ENCODE peak calls at places on chromosomes 12 and 14, in nine cellular contexts. One of them, this sample, is unnamed.

GRCh38 chr12:96886998-96887677 is 19.9 kb upstream of the NEDD1 start:
- DNase-seq in PC-3: no peak
- DNase-seq in prostate gland: no peak
- DNase-seq in cardiac muscle cell: peak; percentile 89
- DNase-seq in dorsolateral prefrontal cortex: no peak
- DNase-seq in stomach: peak; percentile 48
- DNase-seq in WERI-Rb-1: no peak
- DNase-seq in breast epithelium: no peak
- DNase-seq in vagina: no peak
- DNase-seq in this sample: no peak

GRCh38 chr12:62113366-62114011 is 146.7 kb upstream of the USP15 start:
- DNase-seq in PC-3: no peak
- DNase-seq in prostate gland: no peak
- DNase-seq in cardiac muscle cell: no peak
- DNase-seq in dorsolateral prefrontal cortex: no peak
- DNase-seq in stomach: no peak
- DNase-seq in WERI-Rb-1: no peak
- DNase-seq in breast epithelium: no peak
- DNase-seq in vagina: no peak
- DNase-seq in this sample: no peak

GRCh38 chr12:6468283-6468575 is 2.2 kb downstream of the VAMP1 start:
- DNase-seq in PC-3: peak; percentile 26
- DNase-seq in prostate gland: no peak
- DNase-seq in cardiac muscle cell: no peak
- DNase-seq in dorsolateral prefrontal cortex: no peak
- DNase-seq in stomach: no peak
- DNase-seq in WERI-Rb-1: no peak
- DNase-seq in breast epithelium: no peak
- DNase-seq in vagina: no peak
- DNase-seq in this sample: no peak

GRCh38 chr12:34300376-34301250 is 278.3 kb downstream of the ALG10 start:
- DNase-seq in PC-3: no peak
- DNase-seq in prostate gland: no peak
- DNase-seq in cardiac muscle cell: no peak
- DNase-seq in dorsolateral prefrontal cortex: peak; percentile 22
- DNase-seq in stomach: no peak
- DNase-seq in WERI-Rb-1: no peak
- DNase-seq in breast epithelium: no peak
- DNase-seq in vagina: no peak
- DNase-seq in this sample: peak; percentile 53

GRCh38 chr12:3389911-3390310 is 101.1 kb upstream of the PRMT8 start:
- DNase-seq in PC-3: no peak
- DNase-seq in prostate gland: no peak
- DNase-seq in cardiac muscle cell: no peak
- DNase-seq in dorsolateral prefrontal cortex: no peak
- DNase-seq in stomach: no peak
- DNase-seq in WERI-Rb-1: no peak
- DNase-seq in breast epithelium: no peak
- DNase-seq in vagina: no peak
- DNase-seq in this sample: no peak

GRCh38 chr12:89343127-89343526 is 9.2 kb downstream of the DUSP6 start:
- DNase-seq in PC-3: no peak
- DNase-seq in prostate gland: no peak
- DNase-seq in cardiac muscle cell: peak; percentile 77
- DNase-seq in dorsolateral prefrontal cortex: no peak
- DNase-seq in stomach: no peak
- DNase-seq in WERI-Rb-1: no peak
- DNase-seq in breast epithelium: no peak
- DNase-seq in vagina: no peak
- DNase-seq in this sample: peak; percentile 68

GRCh38 chr14:38121280-38121679 is 86.4 kb upstream of the SSTR1 start:
- DNase-seq in PC-3: no peak
- DNase-seq in prostate gland: no peak
- DNase-seq in cardiac muscle cell: no peak
- DNase-seq in dorsolateral prefrontal cortex: no peak
- DNase-seq in stomach: no peak
- DNase-seq in WERI-Rb-1: no peak
- DNase-seq in breast epithelium: no peak
- DNase-seq in vagina: no peak
- DNase-seq in this sample: no peak

GRCh38 chr14:94547726-94548125 is 13.5 kb upstream of the SERPINA4 start:
- DNase-seq in PC-3: no peak
- DNase-seq in prostate gland: no peak
- DNase-seq in cardiac muscle cell: no peak
- DNase-seq in dorsolateral prefrontal cortex: no peak
- DNase-seq in stomach: no peak
- DNase-seq in WERI-Rb-1: no peak
- DNase-seq in breast epithelium: no peak
- DNase-seq in vagina: no peak
- DNase-seq in this sample: no peak

GRCh38 chr14:81209187-81209836 is 11.4 kb downstream of the GTF2A1 start:
- DNase-seq in PC-3: no peak
- DNase-seq in prostate gland: no peak
- DNase-seq in cardiac muscle cell: no peak
- DNase-seq in dorsolateral prefrontal cortex: no peak
- DNase-seq in stomach: no peak
- DNase-seq in WERI-Rb-1: no peak
- DNase-seq in breast epithelium: no peak
- DNase-seq in vagina: no peak
- DNase-seq in this sample: no peak

GRCh38 chr14:60622210-60622919 is 26.9 kb downstream of the SIX1 start:
- DNase-seq in PC-3: no peak
- DNase-seq in prostate gland: peak; percentile 39
- DNase-seq in cardiac muscle cell: peak; percentile 41
- DNase-seq in dorsolateral prefrontal cortex: no peak
- DNase-seq in stomach: no peak
- DNase-seq in WERI-Rb-1: no peak
- DNase-seq in breast epithelium: no peak
- DNase-seq in vagina: no peak
- DNase-seq in this sample: no peak

GRCh38 chr14:60622920-60623263 is 26.4 kb downstream of the SIX1 start:
- DNase-seq in PC-3: no peak
- DNase-seq in prostate gland: no peak
- DNase-seq in cardiac muscle cell: peak; percentile 76
- DNase-seq in dorsolateral prefrontal cortex: no peak
- DNase-seq in stomach: no peak
- DNase-seq in WERI-Rb-1: no peak
- DNase-seq in breast epithelium: no peak
- DNase-seq in vagina: no peak
- DNase-seq in this sample: no peak

GRCh38 chr14:60616326-60617044 is 32.8 kb downstream of the SIX1 start:
- DNase-seq in PC-3: no peak
- DNase-seq in prostate gland: peak; percentile 46
- DNase-seq in cardiac muscle cell: no peak
- DNase-seq in dorsolateral prefrontal cortex: no peak
- DNase-seq in stomach: no peak
- DNase-seq in WERI-Rb-1: no peak
- DNase-seq in breast epithelium: no peak
- DNase-seq in vagina: no peak
- DNase-seq in this sample: no peak

GRCh38 chr14:60618200-60618599 is 31.1 kb downstream of the SIX1 start:
- DNase-seq in PC-3: no peak
- DNase-seq in prostate gland: peak; percentile 70
- DNase-seq in cardiac muscle cell: no peak
- DNase-seq in dorsolateral prefrontal cortex: no peak
- DNase-seq in stomach: peak; percentile 51
- DNase-seq in WERI-Rb-1: no peak
- DNase-seq in breast epithelium: no peak
- DNase-seq in vagina: no peak
- DNase-seq in this sample: no peak

DNA sequence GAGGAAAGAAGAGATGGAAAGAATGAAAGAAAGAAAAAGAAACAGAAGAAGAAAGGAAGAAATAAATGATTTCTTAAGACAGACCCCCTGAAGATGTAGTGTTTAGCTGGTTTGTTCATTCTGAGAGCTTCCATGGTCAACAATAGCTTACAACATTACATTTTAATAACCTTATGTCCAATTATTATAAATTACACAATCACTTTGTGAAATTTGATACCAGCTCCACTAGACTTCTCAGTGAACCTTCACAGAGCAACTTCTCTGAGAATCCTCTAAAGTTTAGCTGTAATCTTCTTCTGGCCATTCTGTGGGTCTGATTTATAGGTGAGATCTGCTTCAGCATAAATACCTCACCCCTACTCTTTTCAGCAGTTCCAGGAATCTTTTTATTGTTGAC is 27.9 kb downstream of the SIX1 start:
- DNase-seq in PC-3: no peak
- DNase-seq in prostate gland: no peak
- DNase-seq in cardiac muscle cell: no peak
- DNase-seq in dorsolateral prefrontal cortex: no peak
- DNase-seq in stomach: no peak
- DNase-seq in WERI-Rb-1: no peak
- DNase-seq in breast epithelium: no peak
- DNase-seq in vagina: no peak
- DNase-seq in this sample: no peak
- H3K27ac ChIP-seq in PC-3: no peak overlapping the region
- H3K27ac ChIP-seq in prostate gland: peak overlapping the region; percentile 70
- H3K27ac ChIP-seq in cardiac muscle cell: no peak overlapping the region
- H3K27ac ChIP-seq in dorsolateral prefrontal cortex: no peak overlapping the region
- H3K27ac ChIP-seq in stomach: no peak overlapping the region
- H3K27ac ChIP-seq in WERI-Rb-1: no peak overlapping the region
- H3K27ac ChIP-seq in breast epithelium: no peak overlapping the region
- H3K27ac ChIP-seq in vagina: no peak overlapping the region
- H3K27ac ChIP-seq in this sample: no peak overlapping the region

DNA sequence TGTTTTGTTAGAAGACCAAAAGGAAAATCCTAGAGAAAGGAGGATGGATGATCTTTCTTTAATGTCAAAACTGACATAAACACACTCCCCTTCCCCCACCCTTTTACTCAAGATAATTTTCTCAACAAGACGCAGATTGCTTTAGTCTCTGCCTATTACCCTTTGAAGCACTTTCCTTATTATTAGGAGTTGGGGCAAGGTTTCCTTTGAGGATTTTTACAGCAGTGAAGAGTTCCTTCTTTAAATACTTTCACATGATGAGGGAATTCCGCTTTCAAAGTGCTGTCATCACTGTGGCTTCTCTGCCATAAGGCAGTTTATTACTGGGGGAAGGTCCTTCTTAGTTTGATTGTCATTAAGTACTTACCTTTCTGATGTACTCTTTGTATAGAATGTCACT is 172.1 kb downstream of the MSRB3 start:
- DNase-seq in PC-3: no peak
- DNase-seq in prostate gland: no peak
- DNase-seq in cardiac muscle cell: no peak
- DNase-seq in dorsolateral prefrontal cortex: no peak
- DNase-seq in stomach: no peak
- DNase-seq in WERI-Rb-1: no peak
- DNase-seq in breast epithelium: no peak
- DNase-seq in vagina: no peak
- DNase-seq in this sample: no peak
- TF ChIP-seq CTCF in PC-3: no peak
- TF ChIP-seq CTCF in prostate gland: no peak
- TF ChIP-seq CTCF in cardiac muscle cell: no peak
- TF ChIP-seq CTCF in dorsolateral prefrontal cortex: no peak
- TF ChIP-seq CTCF in stomach: no peak
- TF ChIP-seq CTCF in WERI-Rb-1: no peak
- TF ChIP-seq CTCF in breast epithelium: no peak
- TF ChIP-seq CTCF in vagina: no peak
- TF ChIP-seq CTCF in this sample: no peak

GRCh38 chr14:59272633-59273032 is 84.2 kb downstream of the DAAM1 start:
- DNase-seq in PC-3: peak; percentile 62
- DNase-seq in prostate gland: no peak
- DNase-seq in cardiac muscle cell: no peak
- DNase-seq in dorsolateral prefrontal cortex: no peak
- DNase-seq in stomach: no peak
- DNase-seq in WERI-Rb-1: no peak
- DNase-seq in breast epithelium: no peak
- DNase-seq in vagina: no peak
- DNase-seq in this sample: no peak

GRCh38 chr14:59273737-59274136 is 85.3 kb downstream of the DAAM1 start:
- DNase-seq in PC-3: no peak
- DNase-seq in prostate gland: no peak
- DNase-seq in cardiac muscle cell: no peak
- DNase-seq in dorsolateral prefrontal cortex: no peak
- DNase-seq in stomach: no peak
- DNase-seq in WERI-Rb-1: no peak
- DNase-seq in breast epithelium: no peak
- DNase-seq in vagina: no peak
- DNase-seq in this sample: no peak

GRCh38 chr14:59275668-59276067 is 87.2 kb downstream of the DAAM1 start:
- DNase-seq in PC-3: peak; percentile 100
- DNase-seq in prostate gland: no peak
- DNase-seq in cardiac muscle cell: peak; percentile 88
- DNase-seq in dorsolateral prefrontal cortex: no peak
- DNase-seq in stomach: no peak
- DNase-seq in WERI-Rb-1: no peak
- DNase-seq in breast epithelium: no peak
- DNase-seq in vagina: no peak
- DNase-seq in this sample: no peak

GRCh38 chr14:59276235-59276634 is 87.8 kb downstream of the DAAM1 start:
- DNase-seq in PC-3: no peak
- DNase-seq in prostate gland: no peak
- DNase-seq in cardiac muscle cell: no peak
- DNase-seq in dorsolateral prefrontal cortex: no peak
- DNase-seq in stomach: no peak
- DNase-seq in WERI-Rb-1: no peak
- DNase-seq in breast epithelium: no peak
- DNase-seq in vagina: no peak
- DNase-seq in this sample: no peak

DNA sequence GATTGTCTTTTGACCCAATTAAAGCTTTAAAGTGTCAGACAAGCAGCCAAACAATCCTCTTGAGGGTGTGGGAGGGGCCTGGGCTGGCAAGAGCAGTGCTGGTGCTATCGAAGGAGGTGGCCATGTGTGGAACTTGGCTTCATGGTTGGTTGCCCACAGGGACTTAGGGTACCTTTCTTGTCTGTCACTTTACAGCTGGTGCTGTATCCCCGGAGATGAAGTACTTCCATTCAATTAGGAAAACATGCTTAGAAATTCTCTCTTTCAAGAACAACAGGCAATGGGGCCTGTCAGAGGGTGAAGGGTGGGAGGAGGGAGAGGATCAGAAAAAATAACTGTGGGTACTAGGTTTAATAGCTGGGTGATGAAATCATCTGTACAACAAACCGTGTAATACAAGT is 86.5 kb downstream of the DAAM1 start:
- DNase-seq in PC-3: peak; percentile 67
- DNase-seq in prostate gland: no peak
- DNase-seq in cardiac muscle cell: no peak
- DNase-seq in dorsolateral prefrontal cortex: no peak
- DNase-seq in stomach: no peak
- DNase-seq in WERI-Rb-1: peak; percentile 46
- DNase-seq in breast epithelium: no peak
- DNase-seq in vagina: no peak
- DNase-seq in this sample: peak; percentile 43
- H3K27ac ChIP-seq in PC-3: peak overlapping the region; percentile 64
- H3K27ac ChIP-seq in prostate gland: no peak overlapping the region
- H3K27ac ChIP-seq in cardiac muscle cell: peak overlapping the region; percentile 62
- H3K27ac ChIP-seq in dorsolateral prefrontal cortex: no peak overlapping the region
- H3K27ac ChIP-seq in stomach: peak overlapping the region; percentile 52
- H3K27ac ChIP-seq in WERI-Rb-1: no peak overlapping the region
- H3K27ac ChIP-seq in breast epithelium: peak overlapping the region; percentile 86
- H3K27ac ChIP-seq in vagina: peak overlapping the region; percentile 34
- H3K27ac ChIP-seq in this sample: peak overlapping the region; percentile 31

DNA sequence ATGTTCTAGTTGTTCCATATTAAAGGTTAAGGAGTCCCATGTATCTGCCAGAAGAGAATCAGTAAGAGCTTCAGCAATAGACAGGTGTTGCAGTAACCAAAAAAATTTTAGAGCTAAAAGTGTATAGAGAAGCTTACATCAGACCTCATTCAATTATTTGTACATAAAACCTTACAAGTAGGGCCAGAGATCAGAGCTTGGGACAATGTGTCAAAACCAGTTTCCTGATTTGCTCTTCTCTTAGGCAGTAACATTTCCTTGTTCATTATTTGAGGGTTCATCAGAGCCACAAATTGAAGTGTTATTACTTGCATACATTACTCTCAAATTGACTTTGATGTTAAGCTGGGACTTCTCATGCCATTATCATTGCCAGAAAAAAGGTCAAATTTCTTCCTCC is 55.5 kb upstream of the ATXN7L3B start:
- DNase-seq in PC-3: no peak
- DNase-seq in prostate gland: no peak
- DNase-seq in cardiac muscle cell: no peak
- DNase-seq in dorsolateral prefrontal cortex: no peak
- DNase-seq in stomach: no peak
- DNase-seq in WERI-Rb-1: no peak
- DNase-seq in breast epithelium: no peak
- DNase-seq in vagina: no peak
- DNase-seq in this sample: no peak
- TF ChIP-seq CTCF in PC-3: no peak
- TF ChIP-seq CTCF in prostate gland: no peak
- TF ChIP-seq CTCF in cardiac muscle cell: no peak
- TF ChIP-seq CTCF in dorsolateral prefrontal cortex: no peak
- TF ChIP-seq CTCF in stomach: no peak
- TF ChIP-seq CTCF in WERI-Rb-1: no peak
- TF ChIP-seq CTCF in breast epithelium: no peak
- TF ChIP-seq CTCF in vagina: no peak
- TF ChIP-seq CTCF in this sample: no peak

This sample was measured in left lung.